ENCODE peak calls at places on chromosomes 7 and 10, in nine cellular contexts. H is Right ventricle myocardium superior; R is activated T-helper 1 cell treated with anti-CD3 and anti-CD28 coated beads, Interleukin-2, amount 50 U/mL, for 16 hours; U is NCI-H1105; T is BJ; X is CD4-positive, alpha-beta memory T cell; J is GM10248; L is stimulated activated CD4-positive, alpha-beta T cell treated with anti-CD3 and anti-CD28 coated beads, TNF-alpha, amount 100 ng/mL, for 48 hours; D is NCI-H1092. Z is an unnamed sample.

GRCh38 chr7:38833329-38833728 is 75.7 kb downstream of the VPS41 start:
- DNase-seq in U (no peak), X (no peak), T (no peak), J (no peak), L (no peak), R (no peak), D (no peak), H (no peak), Z (no peak)

GRCh38 chr7:110105840-110106239 is 985.1 kb upstream of the LRRN3 start:
- DNase-seq in R (no peak), J (no peak), D (no peak), X (no peak), L (no peak), U (peak; percentile 7), T (no peak), H (no peak), Z (no peak)

GRCh38 chr7:98970031-98970615 is 91.8 kb downstream of the TRRAP start:
- DNase-seq in U (no peak), L (no peak), J (no peak), X (no peak), R (no peak), H (no peak), T (no peak), D (no peak), Z (no peak)

GRCh38 chr10:84205049-84205852 is 10.9 kb downstream of the CDHR1 start:
- DNase-seq in X (peak; percentile 58), D (peak; percentile 1), U (peak; percentile 11), H (peak; percentile 67), L (peak; percentile 55), R (peak; percentile 30), T (no peak), J (peak; percentile 77), Z (peak; percentile 75)

GRCh38 chr10:17120711-17121110 is 8.9 kb downstream of the CUBN start:
- DNase-seq in D (no peak), T (no peak), J (no peak), R (no peak), L (no peak), U (no peak), X (no peak), H (no peak), Z (no peak)

GRCh38 chr7:47100815-47101435 is 481.0 kb downstream of the TNS3 start:
- DNase-seq in T (no peak), L (no peak), R (no peak), D (no peak), H (peak; percentile 80), U (no peak), X (no peak), J (no peak), Z (no peak)

GRCh38 chr10:126387041-126387908 is 1.0 kb downstream of the ADAM12 start:
- DNase-seq in T (peak; percentile 35), U (peak; percentile 27), R (no peak), H (peak; percentile 70), D (no peak), L (peak; percentile 7), J (peak; percentile 24), X (peak; percentile 46), Z (no peak)

GRCh38 chr7:92833766-92834605 is 2.4 kb downstream of the CDK6 start:
- DNase-seq in T (no peak), J (peak; percentile 72), U (no peak), L (peak; percentile 80), X (peak; percentile 70), D (no peak), R (peak; percentile 49), H (peak; percentile 90), Z (peak; percentile 53)

GRCh38 chr10:12018438-12019342 is 23.9 kb downstream of the UPF2 start:
- DNase-seq in R (no peak), X (no peak), U (no peak), T (no peak), D (no peak), L (no peak), H (no peak), J (no peak), Z (no peak)

GRCh38 chr10:87603769-87604168 is 55.9 kb upstream of the PAPSS2 start:
- DNase-seq in J (no peak), L (no peak), T (no peak), X (no peak), R (no peak), H (no peak), D (no peak), U (no peak), Z (no peak)

GRCh38 chr7:37273891-37274290 is 174.8 kb downstream of the ELMO1 start:
- DNase-seq in H (no peak), X (no peak), J (no peak), D (no peak), R (no peak), T (no peak), U (no peak), L (no peak), Z (no peak)

GRCh38 chr10:89503633-89504345 is 31.6 kb downstream of the SLC16A12 start:
- DNase-seq in X (no peak), H (no peak), R (no peak), U (no peak), J (no peak), T (no peak), D (no peak), L (no peak), Z (no peak)

GRCh38 chr10:132904169-132904813 is 38.1 kb downstream of the CFAP46 start:
- DNase-seq in J (peak; percentile 63), H (peak; percentile 50), T (no peak), D (peak; percentile 20), R (no peak), L (peak; percentile 24), U (peak; percentile 73), X (no peak), Z (peak; percentile 96)

GRCh38 chr10:30832727-30833624 is 198.7 kb downstream of the ZNF438 start:
- DNase-seq in U (no peak), R (no peak), L (no peak), D (no peak), H (no peak), J (no peak), T (no peak), X (no peak), Z (no peak)

GRCh38 chr10:62992145-62992721 is 140.9 kb upstream of the NRBF2 start:
- DNase-seq in J (peak; percentile 48), U (no peak), H (no peak), X (no peak), R (no peak), D (no peak), L (no peak), T (no peak), Z (no peak)

Z was measured in 8988T.